ENCODE peak calls at places on chromosome 1, in eight cellular contexts. H is HFFc6, L is foreskin fibroblast, W is OCI-LY7, T is sigmoid colon, O is LNCaP clone FGC, B is upper lobe of right lung, C is kidney. V is an unnamed sample.

GRCh38 chr1:226656601-226657277 is 82.3 kb downstream of the ITPKB start:
- DNase-seq in O (no peak), C (peak; percentile 49), L (peak; percentile 89), T (no peak), B (no peak), W (peak; percentile 50), H (peak; percentile 55), V (no peak)

GRCh38 chr1:171403396-171403795 is 81.9 kb upstream of the PRRC2C start:
- DNase-seq in H (peak; percentile 12), O (no peak), L (no peak), W (no peak), B (no peak), T (no peak), C (no peak), V (no peak)

GRCh38 chr1:201461783-201462441 is 7.1 kb downstream of the PHLDA3 start:
- DNase-seq in T (peak; percentile 96), O (no peak), H (peak; percentile 93), B (peak; percentile 89), L (peak; percentile 98), W (no peak), C (peak; percentile 96), V (peak; percentile 97)

GRCh38 chr1:206037521-206037920 is 13.8 kb upstream of the CTSE start:
- DNase-seq in C (no peak), B (no peak), H (no peak), W (no peak), L (no peak), T (no peak), O (no peak), V (no peak)

GRCh38 chr1:93899543-93900207 is 9.6 kb downstream of the GCLM start:
- DNase-seq in T (no peak), B (no peak), L (no peak), H (no peak), C (no peak), O (peak; percentile 40), W (no peak), V (no peak)

GRCh38 chr1:115807723-115808122 is 33.2 kb downstream of the NHLH2 start:
- DNase-seq in B (no peak), H (peak; percentile 67), C (no peak), W (peak; percentile 69), L (peak; percentile 47), O (peak; percentile 69), T (no peak), V (no peak)

GRCh38 chr1:55827350-55827749 is 612.2 kb upstream of the USP24 start:
- DNase-seq in W (no peak), H (peak; percentile 94), T (peak; percentile 78), L (peak; percentile 95), O (no peak), C (no peak), B (no peak), V (no peak)

GRCh38 chr1:23118957-23119792 is 49.5 kb downstream of the LUZP1 start:
- DNase-seq in B (no peak), L (no peak), H (no peak), W (no peak), T (no peak), O (no peak), C (no peak), V (no peak)

GRCh38 chr1:77509898-77510297 is 172.6 kb downstream of the ZZZ3 start:
- DNase-seq in T (no peak), H (no peak), B (no peak), L (no peak), W (no peak), O (no peak), C (no peak), V (no peak)

GRCh38 chr1:77506771-77507170 is 175.7 kb downstream of the ZZZ3 start:
- DNase-seq in W (no peak), B (no peak), O (no peak), L (no peak), T (no peak), H (no peak), C (no peak), V (no peak)

GRCh38 chr1:77509051-77509492 is 173.4 kb downstream of the ZZZ3 start:
- DNase-seq in O (peak; percentile 94), C (no peak), T (no peak), L (no peak), W (no peak), B (no peak), H (no peak), V (no peak)

GRCh38 chr1:77499466-77499865 is 183.0 kb downstream of the ZZZ3 start:
- DNase-seq in B (no peak), C (no peak), W (no peak), L (no peak), T (no peak), H (no peak), O (no peak), V (no peak)

DNA sequence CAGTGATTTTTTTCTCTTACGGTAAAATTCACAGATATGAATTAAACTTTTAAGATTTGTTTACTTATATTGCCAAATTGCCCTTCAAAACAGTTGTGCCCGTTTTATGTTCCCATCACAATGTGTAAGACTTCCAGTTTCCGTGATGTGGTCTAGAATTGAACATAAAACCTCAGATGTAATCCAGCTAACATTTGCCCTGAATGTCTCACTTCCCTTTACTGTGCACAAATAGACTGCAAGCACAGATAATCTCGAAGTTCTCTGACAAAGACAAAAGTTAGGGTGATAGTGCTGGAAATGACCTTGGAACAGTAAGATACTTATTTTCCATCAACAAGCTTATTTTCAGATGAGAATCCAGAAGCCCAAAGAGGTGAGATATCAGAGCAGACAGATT is 177.5 kb downstream of the ZZZ3 start:
- DNase-seq in C (no peak), H (no peak), T (no peak), W (no peak), L (peak; percentile 48), O (no peak), B (no peak), V (no peak)
- TF ChIP-seq CTCF in C (no peak), H (no peak), T (no peak), W (no peak), L (no peak), O (no peak), B (no peak), V (no peak)

DNA sequence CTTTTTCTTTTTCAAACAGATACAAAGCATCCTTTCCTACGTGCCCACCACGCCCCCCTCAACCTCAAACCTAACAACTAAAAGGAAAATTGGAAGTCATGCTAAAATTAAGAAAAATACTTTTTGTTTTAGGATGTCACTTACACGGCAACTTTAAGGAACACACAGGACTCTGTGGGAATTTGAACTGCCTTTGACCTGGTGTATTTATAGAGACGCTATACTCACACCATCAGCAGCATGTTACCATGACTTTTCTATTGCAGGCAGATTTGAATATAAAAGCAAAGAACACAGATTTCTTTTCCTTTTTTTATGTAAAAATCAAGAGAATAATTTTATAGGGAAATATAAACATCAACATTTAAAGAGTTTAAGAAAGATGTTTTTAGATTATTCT is 198.2 kb downstream of the SIPA1L2 start:
- DNase-seq in B (no peak), W (no peak), H (no peak), L (no peak), C (no peak), T (no peak), O (no peak), V (no peak)
- TF ChIP-seq CTCF in B (no peak), W (no peak), H (no peak), L (no peak), C (no peak), T (no peak), O (no peak), V (no peak)

GRCh38 chr1:25754421-25755195 is 45.4 kb upstream of the SELENON start:
- DNase-seq in O (no peak), C (no peak), W (no peak), H (no peak), L (no peak), B (no peak), T (no peak), V (no peak)
- TF ChIP-seq CTCF in O (no peak), C (no peak), W (no peak), H (no peak), L (no peak), B (no peak), T (no peak), V (no peak)

GRCh38 chr1:217881131-217881543 is 250.0 kb downstream of the SPATA17 start:
- DNase-seq in C (no peak), W (no peak), O (no peak), H (no peak), L (no peak), B (no peak), T (no peak), V (no peak)

DNA sequence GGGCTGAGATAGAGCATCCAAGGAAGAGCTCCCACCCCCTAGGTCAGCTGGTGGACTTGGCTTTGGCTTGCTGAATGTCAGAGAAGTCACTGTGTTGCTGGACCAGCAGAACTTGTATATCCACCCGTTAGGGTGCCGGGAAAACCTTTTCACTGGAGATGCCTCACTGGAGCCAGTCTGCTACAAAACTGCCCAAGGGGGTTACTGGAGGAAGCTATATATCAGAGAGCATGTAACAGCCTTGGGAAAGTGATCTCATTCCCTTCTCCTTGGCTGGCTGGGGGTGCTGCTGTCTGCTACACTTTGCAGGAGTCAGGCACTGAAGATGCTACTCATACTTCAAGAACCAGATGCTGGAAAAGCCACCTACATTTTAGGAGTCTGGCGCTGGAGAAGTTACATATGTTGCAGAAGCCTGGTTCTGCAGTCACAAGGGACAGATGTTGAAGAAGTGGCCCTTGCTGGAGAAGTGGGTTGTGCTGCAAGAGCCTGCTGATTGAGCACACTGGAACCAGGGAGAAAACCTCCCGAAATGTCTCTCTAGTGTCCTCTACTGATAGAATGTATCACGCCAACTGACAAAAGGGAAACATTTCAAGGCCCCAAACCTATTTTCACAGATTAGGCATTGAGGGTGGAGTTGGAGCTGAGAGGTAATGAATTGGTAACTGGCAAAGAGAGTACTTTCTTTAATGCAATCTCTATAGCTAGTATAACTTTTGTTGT is 250.6 kb downstream of the SPATA17 start:
- DNase-seq in B (no peak), H (no peak), L (no peak), W (no peak), T (no peak), C (no peak), O (no peak), V (no peak)
- TF ChIP-seq CTCF in B (no peak), H (no peak), L (no peak), W (no peak), T (no peak), C (no peak), O (no peak), V (no peak)

DNA sequence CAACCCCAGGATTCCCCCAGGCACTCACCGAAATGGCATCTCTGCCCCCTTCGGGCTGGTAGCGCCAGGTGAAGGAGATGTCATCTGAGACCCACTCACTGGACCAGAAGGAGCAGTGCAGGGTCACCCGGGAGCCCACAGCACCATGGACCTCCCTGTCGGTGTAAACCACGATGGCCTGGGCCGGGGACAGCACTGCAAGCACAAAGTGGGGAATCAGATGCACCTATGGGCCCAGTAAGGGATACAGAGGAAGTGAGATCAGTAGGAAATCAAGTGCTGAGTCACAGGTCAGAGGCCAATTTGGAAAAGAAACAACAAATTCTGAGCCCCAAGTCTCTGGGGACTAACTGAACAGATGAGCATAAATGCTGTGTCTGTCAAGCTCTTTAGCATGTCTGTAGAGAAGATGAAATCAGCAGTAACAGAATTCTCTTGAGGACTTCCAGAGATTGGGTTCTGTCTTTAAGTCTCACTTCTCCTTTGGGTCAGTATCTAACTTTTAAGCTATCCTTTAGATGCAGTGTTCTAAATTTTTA is 2.5 kb downstream of the MPZ start:
- DNase-seq in L (peak; percentile 62), H (no peak), T (no peak), W (peak; percentile 58), B (no peak), C (no peak), O (no peak), V (no peak)
- TF ChIP-seq CTCF in L (no peak), H (no peak), T (no peak), W (no peak), B (no peak), C (no peak), O (no peak), V (no peak)

GRCh38 chr1:12022036-12022435 is 2.7 kb downstream of the MIIP start:
- DNase-seq in T (no peak), H (no peak), W (no peak), L (no peak), B (no peak), C (no peak), O (no peak), V (no peak)
- TF ChIP-seq CTCF in T (no peak), H (no peak), W (no peak), L (no peak), B (no peak), C (no peak), O (no peak), V (no peak)